ENCODE peak calls at places on chromosomes 2 and 18, in nine cellular contexts. One of them, this sample, is unnamed.

GRCh38 chr2:178870703-178871102 is 63.5 kb upstream of the TTN start:
- DNase-seq in HepG2: no peak
- DNase-seq in breast epithelium: no peak
- DNase-seq in HL-60: no peak
- DNase-seq in spleen: no peak
- DNase-seq in upper lobe of left lung: no peak
- DNase-seq in H1: no peak
- DNase-seq in sigmoid colon: no peak
- DNase-seq in GM23338: no peak
- DNase-seq in this sample: no peak

GRCh38 chr18:74944676-74945075 is 264.3 kb downstream of the PTGR3 start:
- DNase-seq in HepG2: no peak
- DNase-seq in breast epithelium: no peak
- DNase-seq in HL-60: no peak
- DNase-seq in spleen: no peak
- DNase-seq in upper lobe of left lung: no peak
- DNase-seq in H1: no peak
- DNase-seq in sigmoid colon: no peak
- DNase-seq in GM23338: no peak
- DNase-seq in this sample: no peak

GRCh38 chr18:7575465-7576026 is 8.4 kb downstream of the PTPRM start:
- DNase-seq in HepG2: no peak
- DNase-seq in breast epithelium: no peak
- DNase-seq in HL-60: no peak
- DNase-seq in spleen: no peak
- DNase-seq in upper lobe of left lung: no peak
- DNase-seq in H1: no peak
- DNase-seq in sigmoid colon: no peak
- DNase-seq in GM23338: no peak
- DNase-seq in this sample: no peak

GRCh38 chr2:55932843-55933242 is 9.3 kb upstream of the EFEMP1 start:
- DNase-seq in HepG2: no peak
- DNase-seq in breast epithelium: no peak
- DNase-seq in HL-60: no peak
- DNase-seq in spleen: no peak
- DNase-seq in upper lobe of left lung: no peak
- DNase-seq in H1: no peak
- DNase-seq in sigmoid colon: no peak
- DNase-seq in GM23338: no peak
- DNase-seq in this sample: no peak

GRCh38 chr2:160956243-160956802 is 203.9 kb upstream of the TANK start:
- DNase-seq in HepG2: no peak
- DNase-seq in breast epithelium: no peak
- DNase-seq in HL-60: no peak
- DNase-seq in spleen: no peak
- DNase-seq in upper lobe of left lung: no peak
- DNase-seq in H1: no peak
- DNase-seq in sigmoid colon: peak; percentile 70
- DNase-seq in GM23338: no peak
- DNase-seq in this sample: no peak

GRCh38 chr2:54143780-54144179 is 28.4 kb downstream of the ACYP2 start:
- DNase-seq in HepG2: peak; percentile 87
- DNase-seq in breast epithelium: no peak
- DNase-seq in HL-60: no peak
- DNase-seq in spleen: no peak
- DNase-seq in upper lobe of left lung: no peak
- DNase-seq in H1: no peak
- DNase-seq in sigmoid colon: no peak
- DNase-seq in GM23338: no peak
- DNase-seq in this sample: no peak

GRCh38 chr18:71850602-71851001 is 693.5 kb downstream of the CBLN2 start:
- DNase-seq in HepG2: no peak
- DNase-seq in breast epithelium: no peak
- DNase-seq in HL-60: no peak
- DNase-seq in spleen: no peak
- DNase-seq in upper lobe of left lung: no peak
- DNase-seq in H1: no peak
- DNase-seq in sigmoid colon: no peak
- DNase-seq in GM23338: no peak
- DNase-seq in this sample: no peak

GRCh38 chr2:10009271-10009810 is 34.0 kb upstream of the KLF11 start:
- DNase-seq in HepG2: no peak
- DNase-seq in breast epithelium: peak; percentile 37
- DNase-seq in HL-60: no peak
- DNase-seq in spleen: peak; percentile 61
- DNase-seq in upper lobe of left lung: peak; percentile 77
- DNase-seq in H1: no peak
- DNase-seq in sigmoid colon: peak; percentile 75
- DNase-seq in GM23338: no peak
- DNase-seq in this sample: peak; percentile 43

GRCh38 chr2:148720501-148720998 is 76.0 kb downstream of the EPC2 start:
- DNase-seq in HepG2: no peak
- DNase-seq in breast epithelium: no peak
- DNase-seq in HL-60: no peak
- DNase-seq in spleen: peak; percentile 62
- DNase-seq in upper lobe of left lung: peak; percentile 34
- DNase-seq in H1: no peak
- DNase-seq in sigmoid colon: peak; percentile 62
- DNase-seq in GM23338: peak; percentile 11
- DNase-seq in this sample: peak; percentile 51

GRCh38 chr2:236169741-236170654 is 1.8 kb upstream of the GBX2 start:
- DNase-seq in HepG2: no peak
- DNase-seq in breast epithelium: no peak
- DNase-seq in HL-60: no peak
- DNase-seq in spleen: no peak
- DNase-seq in upper lobe of left lung: no peak
- DNase-seq in H1: no peak
- DNase-seq in sigmoid colon: no peak
- DNase-seq in GM23338: peak; percentile 58
- DNase-seq in this sample: no peak

GRCh38 chr2:113167115-113167932 is 6.4 kb upstream of the PSD4 start:
- DNase-seq in HepG2: peak; percentile 93
- DNase-seq in breast epithelium: no peak
- DNase-seq in HL-60: no peak
- DNase-seq in spleen: peak; percentile 80
- DNase-seq in upper lobe of left lung: no peak
- DNase-seq in H1: no peak
- DNase-seq in sigmoid colon: no peak
- DNase-seq in GM23338: no peak
- DNase-seq in this sample: peak; percentile 79

GRCh38 chr2:217370391-217370790 is 510.5 kb upstream of the TNP1 start:
- DNase-seq in HepG2: peak; percentile 21
- DNase-seq in breast epithelium: no peak
- DNase-seq in HL-60: no peak
- DNase-seq in spleen: no peak
- DNase-seq in upper lobe of left lung: no peak
- DNase-seq in H1: no peak
- DNase-seq in sigmoid colon: no peak
- DNase-seq in GM23338: no peak
- DNase-seq in this sample: no peak

GRCh38 chr18:23862071-23862470 is 152.5 kb upstream of the TTC39C start:
- DNase-seq in HepG2: no peak
- DNase-seq in breast epithelium: no peak
- DNase-seq in HL-60: no peak
- DNase-seq in spleen: no peak
- DNase-seq in upper lobe of left lung: no peak
- DNase-seq in H1: no peak
- DNase-seq in sigmoid colon: no peak
- DNase-seq in GM23338: no peak
- DNase-seq in this sample: no peak

GRCh38 chr2:27003857-27004256 is 28.9 kb upstream of the TMEM214 start:
- DNase-seq in HepG2: no peak
- DNase-seq in breast epithelium: no peak
- DNase-seq in HL-60: no peak
- DNase-seq in spleen: no peak
- DNase-seq in upper lobe of left lung: no peak
- DNase-seq in H1: no peak
- DNase-seq in sigmoid colon: no peak
- DNase-seq in GM23338: no peak
- DNase-seq in this sample: no peak

GRCh38 chr18:10020176-10020575 is 106.4 kb downstream of the VAPA start:
- DNase-seq in HepG2: no peak
- DNase-seq in breast epithelium: no peak
- DNase-seq in HL-60: peak; percentile 28
- DNase-seq in spleen: no peak
- DNase-seq in upper lobe of left lung: no peak
- DNase-seq in H1: no peak
- DNase-seq in sigmoid colon: no peak
- DNase-seq in GM23338: no peak
- DNase-seq in this sample: no peak

GRCh38 chr2:138201326-138201725 is 237.1 kb downstream of the HNMT start:
- DNase-seq in HepG2: no peak
- DNase-seq in breast epithelium: no peak
- DNase-seq in HL-60: no peak
- DNase-seq in spleen: no peak
- DNase-seq in upper lobe of left lung: no peak
- DNase-seq in H1: no peak
- DNase-seq in sigmoid colon: no peak
- DNase-seq in GM23338: no peak
- DNase-seq in this sample: no peak

GRCh38 chr2:10449838-10450691 is 1.9 kb upstream of the ODC1 start:
- DNase-seq in HepG2: peak; percentile 93
- DNase-seq in breast epithelium: no peak
- DNase-seq in HL-60: no peak
- DNase-seq in spleen: no peak
- DNase-seq in upper lobe of left lung: no peak
- DNase-seq in H1: no peak
- DNase-seq in sigmoid colon: no peak
- DNase-seq in GM23338: no peak
- DNase-seq in this sample: peak; percentile 65

GRCh38 chr2:100909571-100909970 is 89.6 kb downstream of the NPAS2 start:
- DNase-seq in HepG2: no peak
- DNase-seq in breast epithelium: no peak
- DNase-seq in HL-60: no peak
- DNase-seq in spleen: no peak
- DNase-seq in upper lobe of left lung: no peak
- DNase-seq in H1: no peak
- DNase-seq in sigmoid colon: no peak
- DNase-seq in GM23338: no peak
- DNase-seq in this sample: no peak

GRCh38 chr2:28165087-28165652 is 227.5 kb upstream of the FOSL2 start:
- DNase-seq in HepG2: no peak
- DNase-seq in breast epithelium: no peak
- DNase-seq in HL-60: no peak
- DNase-seq in spleen: no peak
- DNase-seq in upper lobe of left lung: no peak
- DNase-seq in H1: no peak
- DNase-seq in sigmoid colon: no peak
- DNase-seq in GM23338: no peak
- DNase-seq in this sample: no peak

DNA sequence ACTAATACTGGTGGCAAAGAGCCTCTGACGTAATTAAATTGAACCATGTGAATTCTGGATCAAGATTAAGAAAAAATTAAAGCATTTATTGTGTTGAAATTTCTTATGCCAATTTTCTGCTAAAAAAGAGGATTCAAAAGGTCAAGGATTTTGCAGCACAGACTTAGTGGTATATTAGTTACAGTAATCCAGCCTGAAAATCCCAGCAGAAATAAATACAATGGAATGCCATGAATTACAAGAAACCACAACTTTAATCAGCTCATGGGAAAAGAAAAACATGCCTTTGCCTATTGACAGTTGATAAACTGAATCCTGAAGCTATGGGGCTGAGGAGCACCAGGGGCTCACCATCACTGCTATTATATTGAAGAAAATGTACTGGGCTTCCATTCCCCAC is 114.8 kb upstream of the SATB2 start:
- DNase-seq in HepG2: no peak
- DNase-seq in breast epithelium: no peak
- DNase-seq in HL-60: no peak
- DNase-seq in spleen: no peak
- DNase-seq in upper lobe of left lung: no peak
- DNase-seq in H1: no peak
- DNase-seq in sigmoid colon: no peak
- DNase-seq in GM23338: no peak
- DNase-seq in this sample: no peak
- H3K27me3 ChIP-seq in HepG2: no peaks in the 10 kb centered on the region
- H3K27me3 ChIP-seq in breast epithelium: no peaks in the 10 kb centered on the region
- H3K27me3 ChIP-seq in HL-60: peaks cover 11% of the 10 kb centered on the region
- H3K27me3 ChIP-seq in spleen: no peaks in the 10 kb centered on the region
- H3K27me3 ChIP-seq in upper lobe of left lung: no peaks in the 10 kb centered on the region
- H3K27me3 ChIP-seq in H1: no peaks in the 10 kb centered on the region
- H3K27me3 ChIP-seq in sigmoid colon: no peaks in the 10 kb centered on the region
- H3K27me3 ChIP-seq in GM23338: no peaks in the 10 kb centered on the region
- H3K27me3 ChIP-seq in this sample: no peaks in the 10 kb centered on the region

GRCh38 chr2:1816414-1816911 is 72.1 kb upstream of the PXDN start:
- DNase-seq in HepG2: no peak
- DNase-seq in breast epithelium: no peak
- DNase-seq in HL-60: no peak
- DNase-seq in spleen: no peak
- DNase-seq in upper lobe of left lung: peak; percentile 82
- DNase-seq in H1: no peak
- DNase-seq in sigmoid colon: peak; percentile 93
- DNase-seq in GM23338: no peak
- DNase-seq in this sample: no peak
- TF ChIP-seq POLR2AphosphoS5 in HepG2: no peak
- TF ChIP-seq POLR2AphosphoS5 in breast epithelium: peak; percentile 21
- TF ChIP-seq POLR2AphosphoS5 in HL-60: no peak
- TF ChIP-seq POLR2AphosphoS5 in spleen: no peak
- TF ChIP-seq POLR2AphosphoS5 in upper lobe of left lung: peak; percentile 65
- TF ChIP-seq POLR2AphosphoS5 in H1: no peak
- TF ChIP-seq POLR2AphosphoS5 in sigmoid colon: peak; percentile 62
- TF ChIP-seq POLR2AphosphoS5 in GM23338: no peak
- TF ChIP-seq POLR2AphosphoS5 in this sample: peak; percentile 46

DNA sequence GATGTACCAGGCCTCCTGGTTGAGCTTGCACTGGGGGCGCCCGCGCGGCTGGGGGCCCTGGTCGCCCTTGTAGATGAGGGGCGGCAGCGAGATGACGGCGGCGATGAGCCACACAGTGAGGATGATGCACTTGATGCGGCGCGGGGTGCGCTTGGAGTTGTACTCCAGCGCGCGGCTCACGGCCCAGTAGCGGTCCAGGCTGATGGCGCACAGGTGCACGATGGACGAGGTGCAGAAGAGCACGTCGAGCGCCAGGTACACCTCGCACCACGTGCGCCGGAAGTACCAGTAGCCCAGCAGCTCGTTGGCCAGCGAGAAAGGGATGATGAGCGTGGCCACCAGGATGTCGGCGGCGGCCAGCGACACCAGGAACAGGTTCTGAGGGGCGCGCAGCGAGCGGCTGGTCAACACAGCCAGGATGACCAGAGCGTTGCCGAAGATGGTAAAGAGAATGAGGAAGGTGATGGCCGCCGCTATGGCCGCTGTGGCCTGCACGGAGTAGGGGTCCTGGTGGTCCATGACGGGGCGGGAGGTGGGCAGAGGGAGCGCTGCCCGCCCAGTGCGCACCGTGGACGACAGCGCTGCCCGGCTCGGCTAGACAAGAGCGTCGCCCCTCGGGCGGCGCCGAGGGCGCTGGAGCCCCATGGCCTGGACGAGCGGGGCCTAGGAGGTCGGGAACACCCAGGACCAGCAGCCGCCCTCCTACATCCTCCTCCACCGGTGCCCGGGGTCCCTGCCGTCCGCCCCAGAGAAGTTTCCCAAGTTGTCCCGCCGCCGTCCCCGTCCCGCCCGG is 544 bp downstream of the ADRA2B start:
- DNase-seq in HepG2: no peak
- DNase-seq in breast epithelium: no peak
- DNase-seq in HL-60: no peak
- DNase-seq in spleen: no peak
- DNase-seq in upper lobe of left lung: peak; percentile 83
- DNase-seq in H1: no peak
- DNase-seq in sigmoid colon: no peak
- DNase-seq in GM23338: peak; percentile 49
- DNase-seq in this sample: no peak
- H3K27me3 ChIP-seq in HepG2: peaks cover 59% of the 10 kb centered on the region
- H3K27me3 ChIP-seq in breast epithelium: peaks cover 4% of the 10 kb centered on the region
- H3K27me3 ChIP-seq in HL-60: peaks cover 20% of the 10 kb centered on the region
- H3K27me3 ChIP-seq in spleen: peaks cover 49% of the 10 kb centered on the region
- H3K27me3 ChIP-seq in upper lobe of left lung: no peaks in the 10 kb centered on the region
- H3K27me3 ChIP-seq in H1: peaks cover 32% of the 10 kb centered on the region
- H3K27me3 ChIP-seq in sigmoid colon: peaks cover 31% of the 10 kb centered on the region
- H3K27me3 ChIP-seq in GM23338: peaks cover 27% of the 10 kb centered on the region
- H3K27me3 ChIP-seq in this sample: peaks cover 26% of the 10 kb centered on the region

GRCh38 chr2:133526468-133526769 is 41.8 kb downstream of the NCKAP5 start:
- DNase-seq in HepG2: no peak
- DNase-seq in breast epithelium: no peak
- DNase-seq in HL-60: no peak
- DNase-seq in spleen: no peak
- DNase-seq in upper lobe of left lung: no peak
- DNase-seq in H1: no peak
- DNase-seq in sigmoid colon: no peak
- DNase-seq in GM23338: no peak
- DNase-seq in this sample: no peak
- TF ChIP-seq POLR2AphosphoS5 in HepG2: no peak
- TF ChIP-seq POLR2AphosphoS5 in breast epithelium: no peak
- TF ChIP-seq POLR2AphosphoS5 in HL-60: no peak
- TF ChIP-seq POLR2AphosphoS5 in spleen: no peak
- TF ChIP-seq POLR2AphosphoS5 in upper lobe of left lung: no peak
- TF ChIP-seq POLR2AphosphoS5 in H1: no peak
- TF ChIP-seq POLR2AphosphoS5 in sigmoid colon: no peak
- TF ChIP-seq POLR2AphosphoS5 in GM23338: no peak
- TF ChIP-seq POLR2AphosphoS5 in this sample: no peak